ENCODE peak calls at places on chromosomes 12 and 14, in five cellular contexts. Y is psoas muscle, K is cardiac muscle cell, H is heart left ventricle, V is colonic mucosa. M is an unnamed sample.

GRCh38 chr12:120997448-120997847 is 18.8 kb downstream of the C12orf43 start:
- DNase-seq in H (no peak), V (no peak), Y (no peak), K (no peak), M (no peak)

GRCh38 chr14:74019408-74019714 is 212 bp downstream of the BBOF1 start:
- DNase-seq in Y (no peak), H (no peak), K (no peak), V (no peak), M (no peak)

GRCh38 chr14:64303471-64303917 is 9.3 kb upstream of the ESR2 start:
- DNase-seq in V (no peak), Y (no peak), K (peak), H (no peak), M (no peak)

GRCh38 chr12:39441189-39441962 is 1.5 kb downstream of the KIF21A start:
- DNase-seq in Y (no peak), V (no peak), K (no peak), H (no peak), M (no peak)

GRCh38 chr12:50862316-50862715 is 19.6 kb downstream of the TMPRSS12 start:
- DNase-seq in Y (no peak), K (no peak), H (no peak), V (no peak), M (no peak)

GRCh38 chr12:46562625-46563228 is 190.2 kb upstream of the SLC38A2 start:
- DNase-seq in V (no peak), Y (no peak), H (no peak), K (no peak), M (no peak)

GRCh38 chr14:62957562-62957961 is 87.7 kb downstream of the KCNH5 start:
- DNase-seq in V (no peak), H (no peak), Y (no peak), K (no peak), M (no peak)

GRCh38 chr14:76727403-76727802 is 33.9 kb upstream of the VASH1 start:
- DNase-seq in H (no peak), K (no peak), V (peak), Y (no peak), M (no peak)

GRCh38 chr14:48350971-48351370 is 675.6 kb upstream of the MDGA2 start:
- DNase-seq in Y (no peak), V (no peak), H (no peak), K (no peak), M (no peak)

GRCh38 chr14:24368562-24369252 is 723 bp downstream of the NFATC4 start:
- DNase-seq in H (peak), V (peak), Y (peak), K (peak), M (peak)

GRCh38 chr14:77991128-77991772 is 178.9 kb upstream of the NRXN3 start:
- DNase-seq in K (peak), V (no peak), Y (no peak), H (no peak), M (peak)

GRCh38 chr12:2944401-2945047 is 14.7 kb upstream of the TEAD4 start:
- DNase-seq in H (no peak), Y (peak), V (peak), K (peak), M (peak)

GRCh38 chr12:89883630-89884364 is 175.2 kb upstream of the ATP2B1 start:
- DNase-seq in Y (no peak), K (no peak), V (no peak), H (no peak), M (peak)

GRCh38 chr12:73465106-73465505 is 1072.5 kb upstream of the ATXN7L3B start:
- DNase-seq in H (no peak), Y (no peak), K (no peak), V (no peak), M (no peak)

GRCh38 chr12:9910716-9911421 is 21.3 kb downstream of the CLEC2A start:
- DNase-seq in V (no peak), H (no peak), Y (no peak), K (no peak), M (no peak)

GRCh38 chr12:109240365-109240764 is 68.7 kb downstream of the FOXN4 start:
- DNase-seq in K (no peak), V (no peak), H (no peak), Y (no peak), M (no peak)

GRCh38 chr12:52073531-52073950 is 3.8 kb downstream of the ATG101 start:
- DNase-seq in K (no peak), V (no peak), H (no peak), Y (no peak), M (no peak)

GRCh38 chr12:47590771-47591368 is 115.0 kb downstream of the RPAP3 start:
- DNase-seq in K (no peak), Y (no peak), V (no peak), H (no peak), M (no peak)

GRCh38 chr12:2640281-2640680 is 154.5 kb upstream of the FKBP4 start:
- DNase-seq in K (no peak), V (no peak), Y (no peak), H (no peak), M (no peak)

GRCh38 chr14:86777950-86778602 is 1214.9 kb downstream of the GALC start:
- DNase-seq in V (no peak), K (no peak), H (no peak), Y (no peak), M (no peak)

GRCh38 chr14:51482112-51482511 is 169.6 kb upstream of the FRMD6 start:
- DNase-seq in Y (no peak), K (no peak), H (no peak), V (no peak), M (no peak)

GRCh38 chr12:74285773-74286172 is 251.9 kb upstream of the ATXN7L3B start:
- DNase-seq in V (no peak), H (no peak), K (no peak), Y (no peak), M (no peak)

GRCh38 chr12:93127107-93127560 is 198.0 kb upstream of the EEA1 start:
- DNase-seq in H (no peak), Y (peak), V (no peak), K (no peak), M (no peak)

GRCh38 chr12:107106241-107107025 is 13.1 kb upstream of the CRY1 start:
- DNase-seq in K (no peak), V (no peak), Y (no peak), H (no peak), M (no peak)

GRCh38 chr14:103311171-103311997 is 22.7 kb upstream of the EIF5 start:
- DNase-seq in Y (no peak), H (no peak), K (no peak), V (no peak), M (no peak)

GRCh38 chr12:76340680-76341435 is 7.4 kb downstream of the BBS10 start:
- DNase-seq in H (no peak), V (no peak), K (no peak), Y (no peak), M (no peak)

GRCh38 chr12:27161458-27162228 is 79.3 kb upstream of the C12orf71 start:
- DNase-seq in H (no peak), V (no peak), K (no peak), Y (no peak), M (no peak)

GRCh38 chr12:122989874-122990400 is 9.5 kb downstream of the ARL6IP4 start:
- DNase-seq in H (peak), K (no peak), V (no peak), Y (no peak), M (no peak)

GRCh38 chr12:56221233-56221756 is 427 bp downstream of the RNF41 start:
- DNase-seq in H (peak), Y (peak), K (peak), V (peak), M (no peak)

GRCh38 chr12:132842449-132843045 is 13.9 kb upstream of the GOLGA3 start:
- DNase-seq in V (no peak), Y (no peak), K (no peak), H (no peak), M (peak)

GRCh38 chr12:47111854-47112253 is 32.1 kb upstream of the AMIGO2 start:
- DNase-seq in V (no peak), Y (no peak), K (no peak), H (no peak), M (no peak)

GRCh38 chr14:106694638-106695393 is 1168.4 kb downstream of the TMEM121 start:
- DNase-seq in Y (peak), V (no peak), H (no peak), K (no peak), M (peak)

GRCh38 chr12:63980211-63980610 is 135.7 kb downstream of the SRGAP1 start:
- DNase-seq in Y (no peak), K (no peak), V (no peak), H (no peak), M (no peak)

GRCh38 chr12:18470251-18470650 is 208.9 kb downstream of the PIK3C2G start:
- DNase-seq in K (no peak), V (no peak), H (no peak), Y (no peak), M (no peak)

DNA sequence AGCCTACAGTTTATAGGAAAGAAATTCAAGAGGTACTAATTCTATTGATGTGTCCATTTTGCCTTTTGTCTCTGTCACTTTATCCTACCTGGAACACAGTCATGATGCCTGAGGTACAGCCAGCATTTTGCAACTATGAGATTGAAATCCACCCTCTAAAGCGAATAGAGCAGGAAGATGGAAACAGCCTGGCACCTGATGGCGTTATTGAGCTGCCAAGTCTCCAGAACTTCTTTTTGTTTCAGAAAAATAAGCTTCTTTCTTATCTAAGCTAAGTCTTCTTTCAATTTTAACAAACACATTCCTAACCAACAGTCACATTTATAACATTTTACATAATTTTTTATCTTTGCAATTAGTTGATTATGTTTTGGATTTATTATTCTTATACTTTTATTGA is 182.1 kb downstream of the PAWR start:
- DNase-seq in Y (no peak), H (no peak), V (no peak), K (no peak), M (no peak)
- TF ChIP-seq CTCF in Y (no peak), H (no peak), V (no peak), K (no peak), M (no peak)

GRCh38 chr14:82388488-82388887 is 854.8 kb upstream of the SEL1L start:
- DNase-seq in V (no peak), K (no peak), H (no peak), Y (no peak), M (no peak)
- H3K27ac ChIP-seq in V (no peak), K (no peak), H (no peak), Y (no peak), M (no peak)

GRCh38 chr12:30797689-30798088 is 42.9 kb upstream of the CAPRIN2 start:
- DNase-seq in Y (no peak), H (no peak), V (no peak), K (no peak), M (no peak)
- TF ChIP-seq CTCF in Y (no peak), H (no peak), V (no peak), K (peak), M (no peak)

GRCh38 chr12:54414191-54414525 is 4.9 kb downstream of the ITGA5 start:
- DNase-seq in K (no peak), Y (no peak), H (no peak), V (no peak), M (no peak)
- H3K27ac ChIP-seq in K (no peak), Y (peak), H (peak), V (peak), M (no peak)

DNA sequence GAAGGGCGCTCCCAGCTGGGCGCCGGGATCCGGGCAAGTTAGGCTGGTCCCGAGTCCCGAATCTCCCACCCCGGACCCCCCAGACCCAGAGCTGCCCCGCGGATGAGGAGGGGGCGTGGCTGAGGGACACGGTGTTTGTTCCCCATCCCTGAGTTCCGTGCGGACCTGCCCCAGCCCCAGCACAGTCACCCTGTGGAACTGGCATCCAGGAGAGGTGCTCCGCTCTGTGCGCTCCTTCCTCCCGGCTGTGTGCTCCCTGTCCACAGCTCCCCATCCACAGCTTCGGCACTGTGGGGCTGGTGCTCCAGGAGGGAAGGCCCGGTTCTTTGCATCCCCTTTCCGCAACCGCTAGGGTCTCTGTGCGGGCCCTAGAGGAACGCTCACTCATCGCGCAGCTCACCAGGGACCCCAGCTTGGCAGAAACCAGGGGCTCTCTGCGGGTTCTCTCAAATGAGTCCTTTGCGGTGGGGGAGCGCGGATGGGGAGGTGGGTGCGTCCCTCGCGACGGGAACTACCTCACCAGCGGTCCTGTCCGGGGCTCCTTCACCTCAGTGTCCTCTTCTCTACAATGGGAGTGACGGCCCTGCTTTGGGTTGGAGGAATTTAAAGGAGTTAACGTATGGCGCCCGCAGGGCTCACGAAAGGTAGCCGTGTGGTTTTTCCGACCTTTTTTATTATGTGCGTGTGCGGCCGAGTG is 829 bp downstream of the TMEM132C start:
- DNase-seq in V (no peak), K (peak), Y (no peak), H (no peak), M (no peak)
- TF ChIP-seq CTCF in V (no peak), K (no peak), Y (no peak), H (no peak), M (peak)

GRCh38 chr14:100783630-100784321 is 42.1 kb upstream of the MEG3 start:
- DNase-seq in Y (peak), H (peak), K (no peak), V (no peak), M (peak)

GRCh38 chr14:100780646-100781355 is 45.1 kb upstream of the MEG3 start:
- DNase-seq in H (peak), K (no peak), Y (peak), V (no peak), M (no peak)

GRCh38 chr14:100781952-100782351 is 44.0 kb upstream of the MEG3 start:
- DNase-seq in H (peak), V (no peak), K (no peak), Y (no peak), M (no peak)

GRCh38 chr14:100784523-100785337 is 41.2 kb upstream of the MEG3 start:
- DNase-seq in K (no peak), V (no peak), Y (no peak), H (peak), M (no peak)

GRCh38 chr14:100782516-100783320 is 43.2 kb upstream of the MEG3 start:
- DNase-seq in Y (peak), H (peak), K (no peak), V (no peak), M (no peak)
- H3K27ac ChIP-seq in Y (no peak), H (no peak), K (no peak), V (no peak), M (peak)

GRCh38 chr14:97164014-97164413 is 366.8 kb downstream of the VRK1 start:
- DNase-seq in K (no peak), H (no peak), V (no peak), Y (no peak), M (no peak)
- TF ChIP-seq CTCF in K (no peak), H (no peak), V (no peak), Y (no peak), M (no peak)

GRCh38 chr12:95470300-95470699 is 3.7 kb upstream of the METAP2 start:
- DNase-seq in H (no peak), K (no peak), Y (no peak), V (no peak), M (no peak)

GRCh38 chr12:95473947-95474817 is at the start of gene METAP2:
- DNase-seq in Y (peak), K (peak), H (peak), V (peak), M (peak)

GRCh38 chr12:95473440-95473946 is 459 bp upstream of the METAP2 start:
- DNase-seq in K (peak), V (peak), Y (no peak), H (no peak), M (peak)
- H3K27ac ChIP-seq in K (peak), V (peak), Y (peak), H (peak), M (peak)

M was measured in WERI-Rb-1.